ENCODE peak calls at places on chromosomes 3 and 15, in seven cellular contexts. I, F, Q, K, A, O and C are unnamed samples.

GRCh38 chr15:89836255-89837133 is 21.8 kb upstream of the ANPEP start:
- DNase-seq in I (no peak), F (peak; percentile 96), Q (no peak), K (no peak), A (peak; percentile 84), O (no peak), C (no peak)

GRCh38 chr15:67133738-67134576 is 68.6 kb downstream of the SMAD3 start:
- DNase-seq in I (peak; percentile 54), F (peak; percentile 57), Q (peak; percentile 52), K (no peak), A (no peak), O (no peak), C (peak; percentile 70)

GRCh38 chr3:123449986-123450474 is 1.1 kb upstream of the ADCY5 start:
- DNase-seq in I (peak; percentile 17), F (peak; percentile 28), Q (no peak), K (no peak), A (no peak), O (peak; percentile 66), C (no peak)

GRCh38 chr3:4394048-4394447 is 73.0 kb downstream of the SUMF1 start:
- DNase-seq in I (peak; percentile 11), F (no peak), Q (no peak), K (no peak), A (no peak), O (no peak), C (no peak)

GRCh38 chr3:4850211-4850927 is 128.9 kb upstream of the BHLHE40 start:
- DNase-seq in I (no peak), F (no peak), Q (no peak), K (no peak), A (no peak), O (no peak), C (no peak)

GRCh38 chr3:47534021-47534454 is 20.5 kb upstream of the ELP6 start:
- DNase-seq in I (no peak), F (no peak), Q (no peak), K (no peak), A (no peak), O (no peak), C (no peak)

GRCh38 chr3:114214542-114215341 is 22.6 kb downstream of the ZNF80 start:
- DNase-seq in I (no peak), F (no peak), Q (no peak), K (no peak), A (no peak), O (no peak), C (no peak)

GRCh38 chr15:48244923-48245322 is 38.8 kb downstream of the SLC12A1 start:
- DNase-seq in I (no peak), F (peak; percentile 51), Q (no peak), K (no peak), A (no peak), O (no peak), C (no peak)

GRCh38 chr15:88630141-88630721 is 8.6 kb upstream of the ISG20 start:
- DNase-seq in I (peak; percentile 77), F (peak; percentile 43), Q (peak; percentile 46), K (no peak), A (no peak), O (no peak), C (no peak)

GRCh38 chr15:27869697-27870281 is 229.3 kb downstream of the OCA2 start:
- DNase-seq in I (no peak), F (no peak), Q (no peak), K (no peak), A (no peak), O (no peak), C (no peak)

GRCh38 chr15:90873998-90874605 is 5.7 kb downstream of the FURIN start:
- DNase-seq in I (peak; percentile 32), F (peak; percentile 33), Q (peak; percentile 56), K (peak; percentile 92), A (no peak), O (no peak), C (peak; percentile 85)

GRCh38 chr3:133374706-133375105 is 25.1 kb upstream of the BFSP2 start:
- DNase-seq in I (no peak), F (no peak), Q (no peak), K (no peak), A (no peak), O (no peak), C (no peak)

GRCh38 chr3:190260301-190260700 is 61.9 kb downstream of the CLDN1 start:
- DNase-seq in I (no peak), F (no peak), Q (no peak), K (no peak), A (no peak), O (no peak), C (no peak)

GRCh38 chr3:127488141-127488672 is 102.3 kb downstream of the TPRA1 start:
- DNase-seq in I (no peak), F (no peak), Q (peak; percentile 12), K (no peak), A (no peak), O (no peak), C (no peak)

GRCh38 chr15:29822100-29822684 is at the start of gene TJP1:
- DNase-seq in I (peak; percentile 81), F (peak; percentile 93), Q (peak; percentile 83), K (peak; percentile 90), A (peak; percentile 91), O (peak; percentile 78), C (peak; percentile 84)

GRCh38 chr3:142896201-142896755 is 7.4 kb upstream of the PCOLCE2 start:
- DNase-seq in I (no peak), F (peak; percentile 90), Q (no peak), K (no peak), A (no peak), O (no peak), C (no peak)

GRCh38 chr15:75982468-75982867 is 29.8 kb downstream of the NRG4 start:
- DNase-seq in I (no peak), F (no peak), Q (no peak), K (no peak), A (no peak), O (no peak), C (no peak)

GRCh38 chr15:41291065-41291631 is 41.2 kb downstream of the OIP5 start:
- DNase-seq in I (peak; percentile 12), F (no peak), Q (no peak), K (peak; percentile 67), A (no peak), O (no peak), C (no peak)

GRCh38 chr15:64813075-64813474 is 12.4 kb downstream of the PIF1 start:
- DNase-seq in I (no peak), F (peak; percentile 11), Q (no peak), K (no peak), A (no peak), O (peak; percentile 44), C (no peak)

GRCh38 chr3:107372506-107372905 is 4.7 kb upstream of the CCDC54 start:
- DNase-seq in I (no peak), F (no peak), Q (no peak), K (no peak), A (no peak), O (no peak), C (no peak)

GRCh38 chr3:95312650-95313049 is 1249.8 kb downstream of the NSUN3 start:
- DNase-seq in I (no peak), F (no peak), Q (no peak), K (no peak), A (no peak), O (no peak), C (no peak)

GRCh38 chr3:131526801-131527347 is 24.1 kb upstream of the MRPL3 start:
- DNase-seq in I (no peak), F (peak; percentile 76), Q (peak; percentile 20), K (peak; percentile 65), A (no peak), O (peak; percentile 43), C (peak; percentile 48)
- H3K4me3 ChIP-seq in I (peak overlapping the region; percentile 12), F (peak overlapping the region; percentile 71), Q (no peak overlapping the region), K (peak overlapping the region; percentile 21), A (no peak overlapping the region), O (no peak overlapping the region), C (no peak overlapping the region)

DNA sequence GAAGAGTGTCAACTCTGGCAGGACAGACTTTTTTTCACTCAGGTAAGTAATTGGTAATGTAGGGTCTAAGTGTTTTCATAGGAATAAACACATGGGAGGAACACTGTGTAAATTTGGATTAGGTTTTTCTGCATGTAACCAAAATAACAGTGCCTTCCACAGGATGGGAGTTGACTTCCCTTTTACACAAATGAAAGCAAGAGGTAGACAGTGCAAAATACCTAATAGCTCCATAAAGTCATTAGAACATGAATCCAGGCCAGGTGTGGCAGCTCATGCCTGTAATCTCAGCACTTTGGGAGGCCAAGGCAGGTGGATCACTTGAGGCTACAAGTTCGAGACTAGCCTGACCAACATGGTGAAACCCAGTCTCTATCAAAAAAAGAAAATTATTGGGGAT is 25.5 kb upstream of the MYO1E start:
- DNase-seq in I (no peak), F (no peak), Q (no peak), K (no peak), A (no peak), O (no peak), C (no peak)
- H3K27ac ChIP-seq in I (no peak overlapping the region), F (no peak overlapping the region), Q (no peak overlapping the region), K (no peak overlapping the region), A (no peak overlapping the region), O (no peak overlapping the region), C (no peak overlapping the region)

GRCh38 chr3:42057561-42058211 is 33.5 kb upstream of the TRAK1 start:
- DNase-seq in I (peak; percentile 38), F (no peak), Q (peak; percentile 69), K (no peak), A (no peak), O (no peak), C (peak; percentile 78)

GRCh38 chr3:42056840-42057239 is 34.3 kb upstream of the TRAK1 start:
- DNase-seq in I (peak; percentile 3), F (no peak), Q (no peak), K (no peak), A (no peak), O (no peak), C (no peak)

GRCh38 chr3:42053476-42053875 is 37.7 kb upstream of the TRAK1 start:
- DNase-seq in I (peak; percentile 61), F (no peak), Q (peak; percentile 65), K (no peak), A (no peak), O (no peak), C (peak; percentile 53)

GRCh38 chr3:42052867-42053351 is 38.2 kb upstream of the TRAK1 start:
- DNase-seq in I (no peak), F (peak; percentile 41), Q (no peak), K (no peak), A (peak; percentile 54), O (no peak), C (no peak)

GRCh38 chr3:42055291-42055690 is 35.9 kb upstream of the TRAK1 start:
- DNase-seq in I (no peak), F (peak; percentile 78), Q (no peak), K (no peak), A (no peak), O (no peak), C (no peak)
- H3K4me1 ChIP-seq in I (peaks cover 39% of the 10 kb centered on the region), F (peaks cover 42% of the 10 kb centered on the region), Q (peaks cover 17% of the 10 kb centered on the region), K (peaks cover 20% of the 10 kb centered on the region), A (peaks cover 28% of the 10 kb centered on the region), O (peaks cover 7% of the 10 kb centered on the region), C (peaks cover 69% of the 10 kb centered on the region)

GRCh38 chr3:15781637-15782402 is 16.0 kb downstream of the ANKRD28 start:
- DNase-seq in I (no peak), F (peak; percentile 51), Q (no peak), K (no peak), A (no peak), O (no peak), C (no peak)
- H3K4me3 ChIP-seq in I (no peak overlapping the region), F (peak overlapping the region; percentile 67), Q (no peak overlapping the region), K (no peak overlapping the region), A (no peak overlapping the region), O (no peak overlapping the region), C (no peak overlapping the region)

GRCh38 chr3:42660131-42660715 is 6.7 kb downstream of the ZBTB47 start:
- DNase-seq in I (no peak), F (peak; percentile 61), Q (no peak), K (no peak), A (no peak), O (no peak), C (peak; percentile 70)
- H3K27ac ChIP-seq in I (peak overlapping the region; percentile 41), F (no peak overlapping the region), Q (no peak overlapping the region), K (no peak overlapping the region), A (no peak overlapping the region), O (no peak overlapping the region), C (no peak overlapping the region)